ENCODE peak calls at places on chromosomes 12 and 14, in six cellular contexts. K, I, B, H, Z and R are unnamed samples.

GRCh38 chr14:52095793-52096192 is 26.9 kb upstream of the NID2 start:
- DNase-seq in K (no peak), I (no peak), B (no peak), H (no peak), Z (no peak), R (no peak)

GRCh38 chr14:51328089-51328941 is 88.3 kb downstream of the TMX1 start:
- DNase-seq in K (no peak), I (no peak), B (no peak), H (no peak), Z (no peak), R (no peak)

GRCh38 chr14:38867561-38868150 is 235.4 kb downstream of the SEC23A start:
- DNase-seq in K (no peak), I (peak; percentile 91), B (no peak), H (peak; percentile 38), Z (peak; percentile 81), R (peak; percentile 12)

GRCh38 chr14:21408152-21408551 is 24.3 kb upstream of the SUPT16H start:
- DNase-seq in K (no peak), I (no peak), B (no peak), H (no peak), Z (no peak), R (no peak)

GRCh38 chr12:78171082-78171481 is 340.4 kb downstream of the NAV3 start:
- DNase-seq in K (no peak), I (no peak), B (no peak), H (no peak), Z (no peak), R (no peak)

GRCh38 chr12:104422441-104422840 is 34.3 kb upstream of the CHST11 start:
- DNase-seq in K (no peak), I (no peak), B (no peak), H (no peak), Z (no peak), R (no peak)

GRCh38 chr12:108697905-108698304 is 33.4 kb downstream of the CORO1C start:
- DNase-seq in K (no peak), I (no peak), B (no peak), H (no peak), Z (no peak), R (no peak)

GRCh38 chr14:61042220-61042619 is 61.2 kb downstream of the SLC38A6 start:
- DNase-seq in K (no peak), I (peak; percentile 83), B (no peak), H (no peak), Z (no peak), R (no peak)

GRCh38 chr12:117072736-117073475 is 26.3 kb downstream of the TESC start:
- DNase-seq in K (no peak), I (no peak), B (no peak), H (no peak), Z (no peak), R (no peak)

GRCh38 chr14:89954045-89955021 is at the start of gene EFCAB11:
- DNase-seq in K (peak; percentile 93), I (peak; percentile 98), B (peak; percentile 75), H (peak; percentile 83), Z (peak; percentile 93), R (peak; percentile 76)
- TF ChIP-seq POLR2A in K (peak; percentile 84), I (peak; percentile 87), B (peak; percentile 71), H (peak; percentile 90), Z (peak; percentile 82), R (peak; percentile 64)

GRCh38 chr12:47818701-47819543 is 781 bp downstream of the HDAC7 start:
- DNase-seq in K (no peak), I (peak; percentile 50), B (peak; percentile 53), H (peak; percentile 82), Z (peak; percentile 84), R (no peak)

GRCh38 chr12:47816646-47817271 is 2.9 kb downstream of the HDAC7 start:
- DNase-seq in K (no peak), I (no peak), B (no peak), H (no peak), Z (no peak), R (no peak)

GRCh38 chr12:47818382-47818700 is 1.4 kb downstream of the HDAC7 start:
- DNase-seq in K (no peak), I (no peak), B (no peak), H (no peak), Z (no peak), R (no peak)

GRCh38 chr12:47818007-47818376 is 1.7 kb downstream of the HDAC7 start:
- DNase-seq in K (no peak), I (no peak), B (no peak), H (no peak), Z (no peak), R (no peak)

DNA sequence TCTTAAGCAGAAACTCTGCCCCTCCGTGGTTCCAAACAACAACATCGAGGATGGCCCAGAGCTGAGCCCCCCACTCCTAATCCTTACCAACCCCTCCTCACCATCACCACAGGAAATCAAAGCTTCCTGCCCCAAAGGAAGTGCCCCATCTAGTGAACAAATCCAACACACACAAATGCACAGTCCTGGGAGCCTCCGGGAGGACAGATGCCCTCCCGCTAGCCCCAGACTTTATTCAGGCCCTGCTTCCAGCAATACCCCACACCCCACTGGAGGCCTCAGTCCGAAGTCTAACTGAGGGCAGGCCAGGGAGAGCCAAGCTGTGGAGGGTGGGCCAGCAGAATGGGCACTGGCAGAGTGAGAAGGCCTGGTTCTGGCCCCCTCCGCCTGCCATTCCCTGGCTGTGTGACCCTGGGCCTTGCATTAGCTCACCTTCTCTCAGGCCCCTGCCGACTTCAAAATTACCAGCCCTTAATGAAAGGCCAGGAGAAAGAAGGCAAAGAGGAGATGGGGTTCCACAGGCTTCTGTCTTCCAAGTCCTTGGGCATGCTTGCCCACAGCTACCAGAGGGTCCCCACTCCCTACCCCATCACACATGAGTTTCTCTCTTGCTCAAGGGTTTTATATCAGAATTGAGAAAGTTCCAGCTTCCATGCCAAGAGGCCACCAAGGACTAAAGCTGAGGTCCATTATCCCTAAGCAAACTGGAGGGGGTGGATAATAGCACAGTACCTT is 2.3 kb downstream of the HDAC7 start:
- DNase-seq in K (no peak), I (peak; percentile 50), B (no peak), H (no peak), Z (no peak), R (no peak)
- TF ChIP-seq TAF1 in K (no peak), I (no peak), B (no peak), H (no peak), Z (no peak), R (no peak)

DNA sequence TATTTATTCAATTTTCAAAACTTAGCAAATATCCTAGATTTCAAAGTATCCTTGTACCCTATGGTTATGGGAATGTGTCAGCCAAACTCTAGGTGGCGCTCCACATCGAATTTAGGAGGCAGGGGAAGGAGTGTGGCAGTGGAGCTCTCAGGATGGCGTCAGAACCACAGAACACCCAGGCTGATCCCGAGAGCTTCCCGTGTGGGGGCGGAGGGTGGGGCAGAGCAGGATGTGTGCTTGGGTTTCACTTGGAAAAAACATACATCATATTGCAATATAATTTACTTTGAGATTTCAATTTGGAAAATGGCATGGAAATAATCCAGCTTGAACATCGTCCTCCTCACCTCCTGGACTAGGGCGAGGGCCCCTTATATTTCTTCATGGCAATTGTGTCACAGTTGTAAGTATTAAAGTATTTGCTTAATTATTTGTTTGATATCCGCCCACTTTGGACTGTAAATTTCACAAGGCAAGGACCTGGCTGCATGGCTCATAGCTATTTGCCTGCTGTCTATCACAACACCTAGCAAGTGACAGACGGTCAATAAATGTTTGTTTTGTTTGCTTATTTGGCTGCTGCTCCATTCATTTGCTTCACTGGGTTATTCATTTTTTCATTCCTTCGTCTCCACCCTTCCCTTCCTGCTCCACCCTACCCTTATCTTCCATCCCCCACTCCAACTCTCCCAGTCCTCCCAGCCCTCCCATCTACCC is 221.5 kb upstream of the HMGA2 start:
- DNase-seq in K (no peak), I (peak; percentile 62), B (peak; percentile 3), H (peak; percentile 70), Z (peak; percentile 70), R (peak; percentile 5)
- TF ChIP-seq POLR2A in K (no peak), I (no peak), B (no peak), H (no peak), Z (no peak), R (no peak)

GRCh38 chr12:53059434-53060063 is 9.7 kb downstream of the TNS2 start:
- DNase-seq in K (no peak), I (no peak), B (no peak), H (no peak), Z (no peak), R (no peak)

GRCh38 chr12:53057816-53058500 is 8.1 kb downstream of the TNS2 start:
- DNase-seq in K (no peak), I (no peak), B (no peak), H (no peak), Z (no peak), R (no peak)

GRCh38 chr12:53060064-53060720 is 10.3 kb downstream of the TNS2 start:
- DNase-seq in K (no peak), I (no peak), B (no peak), H (no peak), Z (no peak), R (no peak)

GRCh38 chr12:53060721-53061276 is 10.9 kb downstream of the TNS2 start:
- DNase-seq in K (no peak), I (no peak), B (no peak), H (no peak), Z (no peak), R (no peak)

GRCh38 chr12:53058674-53059433 is 9.0 kb downstream of the TNS2 start:
- DNase-seq in K (no peak), I (no peak), B (no peak), H (no peak), Z (no peak), R (no peak)
- TF ChIP-seq TAF1 in K (no peak), I (no peak), B (no peak), H (no peak), Z (no peak), R (no peak)

GRCh38 chr12:107616941-107617340 is 68.7 kb upstream of the PWP1 start:
- DNase-seq in K (no peak), I (no peak), B (no peak), H (no peak), Z (no peak), R (no peak)

GRCh38 chr12:107619831-107620230 is 65.8 kb upstream of the PWP1 start:
- DNase-seq in K (no peak), I (no peak), B (no peak), H (no peak), Z (no peak), R (no peak)

GRCh38 chr12:107624493-107624892 is 61.1 kb upstream of the PWP1 start:
- DNase-seq in K (no peak), I (no peak), B (no peak), H (no peak), Z (no peak), R (no peak)

GRCh38 chr12:107618106-107618505 is 67.5 kb upstream of the PWP1 start:
- DNase-seq in K (no peak), I (no peak), B (no peak), H (no peak), Z (no peak), R (no peak)

DNA sequence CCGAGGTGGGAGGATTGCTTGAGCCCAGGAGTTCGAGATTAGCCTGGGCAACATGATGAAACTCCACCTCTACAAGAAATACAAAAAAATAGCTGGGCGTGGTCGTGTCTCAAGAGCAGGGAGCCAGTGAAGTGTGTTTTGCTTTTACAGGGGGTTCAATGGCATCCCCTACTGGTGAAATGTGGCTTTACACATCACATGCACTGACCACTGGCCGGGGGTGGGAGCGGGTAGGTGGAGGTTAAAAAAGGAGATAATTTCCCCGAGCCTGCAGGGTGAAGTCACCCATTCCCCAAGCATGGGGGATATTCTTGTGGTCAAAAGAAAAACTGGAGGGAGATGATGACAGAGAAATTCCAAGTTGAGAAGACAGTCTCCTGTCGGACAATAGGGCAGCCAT is 63.6 kb upstream of the PWP1 start:
- DNase-seq in K (no peak), I (peak; percentile 9), B (no peak), H (peak; percentile 71), Z (peak; percentile 80), R (no peak)
- TF ChIP-seq POLR2A in K (no peak), I (no peak), B (no peak), H (no peak), Z (no peak), R (no peak)

GRCh38 chr12:4962539-4963486 is 53.1 kb downstream of the KCNA1 start:
- DNase-seq in K (no peak), I (no peak), B (no peak), H (no peak), Z (no peak), R (no peak)
- TF ChIP-seq TAF1 in K (no peak), I (no peak), B (no peak), H (no peak), Z (no peak), R (no peak)